ENCODE peak calls at places on chromosomes 7 and 10, in four cellular contexts. F is heart left ventricle, E is BJ, I is osteoblast. J is an unnamed sample.

GRCh38 chr10:112475565-112476233 is 28.7 kb downstream of the VTI1A start:
- DNase-seq in F (no peak), I (no peak), E (no peak), J (no peak)

GRCh38 chr7:8175929-8176369 is 86.0 kb downstream of the ICA1 start:
- DNase-seq in F (no peak), I (no peak), E (no peak), J (no peak)

GRCh38 chr10:93462881-93463280 is 19.3 kb downstream of the MYOF start:
- DNase-seq in E (no peak), F (peak; percentile 31), I (no peak), J (no peak)

GRCh38 chr7:3835102-3835501 is 534.0 kb downstream of the SDK1 start:
- DNase-seq in F (no peak), I (no peak), E (no peak), J (no peak)

GRCh38 chr7:93055543-93056107 is 62.2 kb downstream of the SAMD9 start:
- DNase-seq in E (no peak), I (peak; percentile 66), F (no peak), J (no peak)

GRCh38 chr10:56547163-56547562 is 186.1 kb upstream of the ZWINT start:
- DNase-seq in E (no peak), I (no peak), F (peak; percentile 18), J (no peak)

GRCh38 chr7:135790371-135790977 is 41.9 kb upstream of the FAM180A start:
- DNase-seq in F (peak; percentile 37), I (no peak), E (no peak), J (no peak)

GRCh38 chr7:78607099-78607498 is 808.5 kb downstream of the PHTF2 start:
- DNase-seq in F (no peak), E (no peak), I (peak; percentile 41), J (no peak)

GRCh38 chr10:132443998-132444876 is 47.2 kb downstream of the PWWP2B start:
- DNase-seq in E (no peak), F (no peak), I (no peak), J (no peak)

GRCh38 chr7:55366461-55367138 is 1.5 kb downstream of the LANCL2 start:
- DNase-seq in E (no peak), F (no peak), I (peak; percentile 59), J (no peak)

GRCh38 chr10:119663866-119664698 is 12.9 kb downstream of the BAG3 start:
- DNase-seq in E (no peak), I (peak; percentile 89), F (no peak), J (no peak)

GRCh38 chr10:77841711-77842375 is 84.7 kb downstream of the DLG5 start:
- DNase-seq in E (no peak), I (no peak), F (no peak), J (no peak)

GRCh38 chr7:120842131-120842621 is 15.8 kb downstream of the TSPAN12 start:
- DNase-seq in I (no peak), F (no peak), E (no peak), J (no peak)

GRCh38 chr10:22491931-22492615 is 146.8 kb downstream of the SPAG6 start:
- DNase-seq in I (no peak), E (no peak), F (no peak), J (no peak)

GRCh38 chr7:50832744-50833143 is 50.0 kb upstream of the GRB10 start:
- DNase-seq in I (no peak), E (peak; percentile 26), F (no peak), J (no peak)

GRCh38 chr10:125128397-125129075 is 31.8 kb downstream of the CTBP2 start:
- DNase-seq in F (no peak), E (no peak), I (no peak), J (no peak)

GRCh38 chr10:89171996-89172395 is 35.1 kb downstream of the CH25H start:
- DNase-seq in E (no peak), I (no peak), F (no peak), J (no peak)

GRCh38 chr7:100572281-100572948 is 1.3 kb downstream of the SAP25 start:
- DNase-seq in F (peak; percentile 24), E (no peak), I (peak; percentile 73), J (no peak)

GRCh38 chr10:22252801-22253577 is 35.2 kb upstream of the EBLN1 start:
- DNase-seq in F (peak; percentile 54), E (no peak), I (peak; percentile 73), J (peak; percentile 36)

GRCh38 chr7:39353615-39354376 is 212.4 kb upstream of the YAE1 start:
- DNase-seq in I (no peak), E (no peak), F (no peak), J (peak; percentile 19)

GRCh38 chr7:7228472-7228871 is 46.1 kb downstream of the C1GALT1 start:
- DNase-seq in E (no peak), I (no peak), F (no peak), J (no peak)

GRCh38 chr10:78065616-78066410 is 32.1 kb downstream of the RPS24 start:
- DNase-seq in E (no peak), F (no peak), I (no peak), J (no peak)

GRCh38 chr7:33070277-33070676 is 7.7 kb upstream of the NT5C3A start:
- DNase-seq in E (no peak), I (no peak), F (no peak), J (no peak)

GRCh38 chr7:152312316-152312715 is 123.5 kb downstream of the KMT2C start:
- DNase-seq in I (no peak), E (no peak), F (no peak), J (no peak)

GRCh38 chr10:31004611-31005193 is 27.0 kb downstream of the ZNF438 start:
- DNase-seq in F (no peak), I (peak; percentile 75), E (peak; percentile 60), J (no peak)

GRCh38 chr7:41599760-41600159 is 103.1 kb downstream of the INHBA start:
- DNase-seq in E (no peak), I (no peak), F (no peak), J (no peak)

GRCh38 chr10:4652111-4653010 is 173.6 kb upstream of the AKR1E2 start:
- DNase-seq in I (peak; percentile 50), E (no peak), F (no peak), J (no peak)

GRCh38 chr10:61623101-61623500 is 39.6 kb upstream of the CABCOCO1 start:
- DNase-seq in I (no peak), F (no peak), E (no peak), J (no peak)

GRCh38 chr10:95519132-95519487 is 42.1 kb downstream of the SORBS1 start:
- DNase-seq in I (no peak), F (peak; percentile 81), E (no peak), J (peak; percentile 34)

GRCh38 chr10:4848341-4849041 is 22.5 kb downstream of the AKR1E2 start:
- DNase-seq in E (no peak), F (no peak), I (no peak), J (no peak)

DNA sequence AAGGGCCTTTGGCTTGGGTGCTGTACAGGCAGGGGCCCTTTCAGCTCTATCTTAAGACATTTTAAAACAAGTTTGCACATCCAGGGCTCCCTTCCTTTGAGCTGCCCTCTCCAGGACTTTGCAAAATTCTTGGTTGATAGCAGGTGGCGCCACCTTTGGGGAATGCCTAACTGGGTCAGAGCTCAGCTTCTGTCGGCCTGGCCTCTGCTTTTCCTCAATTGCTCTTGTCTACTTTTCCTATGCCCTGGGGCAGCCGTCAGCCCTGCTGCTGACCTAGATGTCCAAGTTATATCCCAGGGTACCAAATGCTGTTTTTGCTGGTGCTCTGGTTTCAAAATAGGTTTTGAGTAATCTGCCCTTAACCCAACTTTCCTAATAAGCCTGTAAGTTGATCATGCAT is 65.8 kb downstream of the APBB1IP start:
- DNase-seq in F (no peak), I (no peak), E (no peak), J (no peak)
- TF ChIP-seq CTCF in F (no peak), I (peak; percentile 22), E (peak; percentile 20), J (no peak)

DNA sequence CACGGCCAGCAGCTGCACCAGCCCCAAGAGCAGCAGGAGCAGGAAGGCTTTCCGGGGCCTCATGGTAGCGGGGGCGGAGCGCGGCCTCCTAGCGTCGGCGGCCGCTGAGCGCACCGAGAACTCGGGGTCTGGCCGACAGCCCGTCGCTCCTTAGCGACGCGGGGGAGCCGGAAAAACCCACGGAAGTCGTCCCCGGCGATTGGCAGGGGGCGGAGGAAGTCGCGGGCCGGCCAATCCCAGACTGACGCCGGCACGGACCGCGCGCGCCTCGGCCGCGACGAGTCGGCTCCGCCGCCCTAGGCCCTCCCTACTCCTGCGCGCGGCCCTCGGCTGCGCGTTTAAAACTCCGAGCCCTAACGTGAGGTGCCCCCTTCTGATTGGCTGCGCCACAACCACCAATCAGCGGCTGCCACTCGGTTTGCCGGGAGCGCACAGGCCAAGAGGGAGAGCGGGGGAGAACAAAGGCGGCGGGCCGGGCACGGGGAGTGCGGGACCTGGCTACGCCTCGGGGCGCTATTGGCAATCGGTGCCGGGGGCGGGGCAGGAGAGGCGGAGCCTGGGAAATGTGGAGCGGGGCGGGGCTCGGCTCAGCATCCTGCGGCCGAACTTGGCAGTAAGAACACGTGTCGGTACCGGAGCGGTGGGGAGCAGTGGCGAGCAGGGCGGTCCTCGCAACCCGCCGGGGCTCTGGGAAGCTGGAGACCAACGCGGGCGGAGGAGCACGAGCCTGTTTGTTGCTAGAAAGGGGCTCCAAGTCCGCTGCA is at the start of gene PDIA4:
- DNase-seq in F (peak; percentile 99), I (peak; percentile 100), E (peak; percentile 97), J (peak; percentile 100)
- TF ChIP-seq CTCF in F (no peak), I (no peak), E (peak; percentile 37), J (peak; percentile 49)

GRCh38 chr7:44392618-44393010 is 67.2 kb upstream of the CAMK2B start:
- DNase-seq in I (no peak), F (no peak), E (no peak), J (no peak)

GRCh38 chr7:44393238-44394111 is 68.1 kb upstream of the CAMK2B start:
- DNase-seq in I (no peak), E (no peak), F (no peak), J (no peak)

GRCh38 chr7:44391746-44392617 is 66.6 kb upstream of the CAMK2B start:
- DNase-seq in I (no peak), E (no peak), F (no peak), J (no peak)

GRCh38 chr7:44390701-44391100 is 65.3 kb upstream of the CAMK2B start:
- DNase-seq in I (no peak), E (no peak), F (no peak), J (no peak)

DNA sequence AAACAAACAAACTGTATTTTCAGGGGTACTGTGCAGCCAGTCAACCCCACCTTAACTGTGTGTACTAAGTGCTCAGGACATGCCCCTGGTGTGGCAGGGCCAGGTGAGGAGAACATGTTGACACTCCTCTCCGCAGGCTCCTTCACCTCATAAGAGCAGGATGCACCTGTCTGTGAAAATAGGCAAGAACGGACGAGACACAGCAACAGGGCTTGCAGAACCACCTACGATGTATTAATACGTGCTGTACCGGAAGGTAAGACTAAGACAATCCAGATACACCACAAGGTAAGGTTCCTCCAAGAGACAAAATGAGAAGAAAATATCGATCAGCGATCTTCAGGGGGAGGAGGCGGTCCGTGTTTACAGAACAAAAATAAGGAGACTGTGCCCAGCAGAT is 65.8 kb upstream of the CAMK2B start:
- DNase-seq in E (no peak), F (no peak), I (no peak), J (no peak)
- TF ChIP-seq CTCF in E (no peak), F (no peak), I (no peak), J (no peak)

DNA sequence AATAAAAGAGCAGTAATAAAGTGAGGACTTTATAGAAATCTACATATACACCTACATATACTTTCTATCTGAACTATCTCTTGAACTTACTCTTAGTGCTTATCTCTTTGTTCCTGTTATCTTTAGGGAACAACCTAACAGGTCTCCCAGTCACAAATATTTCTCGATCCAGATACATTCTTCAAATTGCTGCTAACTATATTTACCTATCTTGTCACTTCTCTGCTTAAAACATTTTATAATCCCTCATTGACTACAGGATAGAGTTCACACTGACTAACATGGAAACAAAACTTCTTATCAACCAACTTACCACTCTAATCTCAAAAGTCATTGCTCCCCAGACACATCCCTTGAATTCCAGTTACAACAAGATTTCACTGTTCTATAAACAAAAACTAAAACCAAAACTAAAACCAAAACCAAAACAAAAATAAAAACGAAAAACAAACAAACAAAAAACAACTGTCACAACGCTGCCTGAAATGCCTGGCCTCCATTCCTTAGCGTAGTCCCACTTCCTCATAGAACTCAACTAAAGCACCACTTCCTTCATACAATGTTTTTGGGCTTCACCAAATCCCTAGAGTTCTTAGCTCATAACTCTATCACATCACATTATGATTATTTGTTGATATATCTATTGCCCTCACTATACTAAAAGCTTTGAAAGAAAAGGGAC is 134.7 kb downstream of the SEMA3D start:
- DNase-seq in E (no peak), I (no peak), F (no peak), J (no peak)
- TF ChIP-seq CTCF in E (no peak), I (no peak), F (no peak), J (no peak)